ENCODE peak calls at places on chromosomes 7 and 10, in four cellular contexts. B, P, E and G are unnamed samples.

GRCh38 chr10:125003901-125004467 is 62.1 kb downstream of the ZRANB1 start:
- DNase-seq in B (no peak), P (no peak), E (no peak), G (no peak)

GRCh38 chr7:51233375-51233774 is 83.2 kb downstream of the COBL start:
- DNase-seq in B (no peak), P (peak; percentile 53), E (no peak), G (peak; percentile 21)

GRCh38 chr10:60238408-60239100 is 151.1 kb downstream of the ANK3 start:
- DNase-seq in B (peak; percentile 78), P (peak; percentile 37), E (peak; percentile 35), G (peak; percentile 71)

GRCh38 chr7:142249918-142250317 is 7.9 kb downstream of the PRSS58 start:
- DNase-seq in B (no peak), P (no peak), E (no peak), G (no peak)

GRCh38 chr7:4769753-4770152 is 5.7 kb upstream of the AP5Z1 start:
- DNase-seq in B (no peak), P (no peak), E (no peak), G (no peak)

GRCh38 chr7:137888254-137888653 is 41.5 kb upstream of the DGKI start:
- DNase-seq in B (no peak), P (no peak), E (no peak), G (no peak)

GRCh38 chr7:155455776-155456516 is 2.0 kb upstream of the EN2 start:
- DNase-seq in B (no peak), P (no peak), E (no peak), G (peak; percentile 58)

GRCh38 chr10:48506147-48506917 is 98.5 kb downstream of the ARHGAP22 start:
- DNase-seq in B (peak; percentile 69), P (no peak), E (no peak), G (peak; percentile 55)

GRCh38 chr10:115850666-115851065 is 422.3 kb downstream of the GFRA1 start:
- DNase-seq in B (no peak), P (no peak), E (no peak), G (no peak)

GRCh38 chr10:86795353-86795752 is 38.9 kb downstream of the BMPR1A start:
- DNase-seq in B (no peak), P (peak; percentile 80), E (peak; percentile 75), G (no peak)

GRCh38 chr7:154427527-154427926 is 375.3 kb downstream of the DPP6 start:
- DNase-seq in B (no peak), P (no peak), E (no peak), G (no peak)

GRCh38 chr7:129907122-129907741 is 45.5 kb downstream of the UBE2H start:
- DNase-seq in B (no peak), P (no peak), E (no peak), G (no peak)

GRCh38 chr10:93352638-93353383 is 129.3 kb downstream of the MYOF start:
- DNase-seq in B (peak; percentile 58), P (peak; percentile 60), E (peak; percentile 66), G (peak; percentile 63)

GRCh38 chr10:101857802-101858476 is 14.3 kb upstream of the KCNIP2 start:
- DNase-seq in B (no peak), P (no peak), E (no peak), G (no peak)

GRCh38 chr7:75660566-75661215 is 78.0 kb downstream of the HIP1 start:
- DNase-seq in B (no peak), P (no peak), E (no peak), G (no peak)

GRCh38 chr10:31526681-31527080 is 207.7 kb downstream of the ZEB1 start:
- DNase-seq in B (no peak), P (no peak), E (no peak), G (no peak)

GRCh38 chr10:100148353-100149211 is 37.2 kb downstream of the ERLIN1 start:
- DNase-seq in B (no peak), P (no peak), E (no peak), G (no peak)

GRCh38 chr7:1040790-1041189 is 3.6 kb upstream of the GPR146 start:
- DNase-seq in B (no peak), P (peak; percentile 72), E (no peak), G (no peak)

GRCh38 chr7:117399820-117400422 is 27.4 kb downstream of the ASZ1 start:
- DNase-seq in B (no peak), P (no peak), E (no peak), G (no peak)

GRCh38 chr10:97547889-97548485 is 24.6 kb upstream of the ANKRD2 start:
- DNase-seq in B (no peak), P (no peak), E (no peak), G (no peak)

GRCh38 chr10:133227256-133227655 is 2.8 kb upstream of the UTF1 start:
- DNase-seq in B (no peak), P (no peak), E (no peak), G (no peak)

GRCh38 chr10:84654671-84655070 is 326.3 kb downstream of the CCSER2 start:
- DNase-seq in B (no peak), P (no peak), E (no peak), G (no peak)

GRCh38 chr10:70729763-70730357 is 55.3 kb downstream of the TBATA start:
- DNase-seq in B (no peak), P (no peak), E (no peak), G (peak; percentile 66)

GRCh38 chr7:131106681-131107342 is 220.9 kb upstream of the MKLN1 start:
- DNase-seq in B (peak; percentile 55), P (peak; percentile 56), E (peak; percentile 38), G (peak; percentile 79)

GRCh38 chr7:74400420-74401136 is 53.1 kb upstream of the GTF2IRD1 start:
- DNase-seq in B (no peak), P (no peak), E (no peak), G (peak; percentile 53)

GRCh38 chr7:74271742-74272141 is 17.5 kb upstream of the CLIP2 start:
- DNase-seq in B (no peak), P (no peak), E (no peak), G (peak; percentile 43)